ENCODE peak calls at places on chromosomes 6 and 20, in seven cellular contexts. Y is pancreas; D is brain microvascular endothelial cell; Q is gastrocnemius medialis; C is CD8-positive, alpha-beta memory T cell; X is CD8-positive, alpha-beta T cell; P is esophagus squamous epithelium. G is an unnamed sample. For H3K27me3, the result is how much of the 10 kb centered on the place peaks cover.

GRCh38 chr20:10297684-10298240 is 79.1 kb downstream of the SNAP25 start:
- DNase-seq in X (no peak), D (no peak), C (no peak), P (no peak), Q (no peak), Y (no peak), G (no peak)

GRCh38 chr6:157020398-157021266 is 243.5 kb downstream of the ARID1B start:
- DNase-seq in Y (peak), D (peak), P (peak), X (peak), Q (no peak), C (peak), G (peak)

GRCh38 chr6:73200735-73201134 is 24.6 kb downstream of the KHDC1L start:
- DNase-seq in P (no peak), C (no peak), D (no peak), X (no peak), Y (no peak), Q (no peak), G (no peak)

GRCh38 chr6:96468681-96469224 is 52.9 kb upstream of the UFL1 start:
- DNase-seq in C (no peak), P (no peak), Q (no peak), X (no peak), Y (no peak), D (no peak), G (no peak)

GRCh38 chr6:35142578-35142977 is 1.4 kb upstream of the TCP11 start:
- DNase-seq in P (no peak), D (no peak), C (no peak), X (no peak), Q (no peak), Y (no peak), G (no peak)

GRCh38 chr6:163249651-163250101 is 164.8 kb upstream of the QKI start:
- DNase-seq in P (no peak), C (no peak), D (no peak), Q (no peak), X (no peak), Y (no peak), G (no peak)

GRCh38 chr6:21219856-21220255 is 373.7 kb upstream of the SOX4 start:
- DNase-seq in Y (no peak), C (no peak), X (no peak), Q (no peak), D (no peak), P (no peak), G (no peak)

GRCh38 chr6:149948616-149949015 is 6.8 kb downstream of the ULBP2 start:
- DNase-seq in P (no peak), Q (no peak), C (no peak), X (no peak), Y (no peak), D (no peak), G (no peak)

GRCh38 chr6:106199998-106200397 is 113.9 kb downstream of the PRDM1 start:
- DNase-seq in P (no peak), D (peak), X (no peak), C (no peak), Q (no peak), Y (no peak), G (no peak)

GRCh38 chr6:128712898-128713297 is 170.0 kb upstream of the LAMA2 start:
- DNase-seq in X (no peak), P (no peak), Q (no peak), Y (no peak), C (no peak), D (no peak), G (no peak)

GRCh38 chr20:63829943-63830820 is 882 bp downstream of the ZBTB46 start:
- DNase-seq in D (peak), C (no peak), X (no peak), Q (no peak), P (no peak), Y (no peak), G (no peak)

GRCh38 chr6:34695729-34696188 is 808 bp downstream of the ILRUN start:
- DNase-seq in X (no peak), D (no peak), Y (no peak), C (no peak), Q (no peak), P (no peak), G (no peak)

GRCh38 chr20:9615766-9616454 is 101.5 kb downstream of the LAMP5 start:
- DNase-seq in Q (no peak), D (no peak), P (no peak), X (no peak), C (no peak), Y (no peak), G (no peak)

GRCh38 chr6:13730704-13731103 is 19.1 kb upstream of the RANBP9 start:
- DNase-seq in D (no peak), P (no peak), Y (no peak), C (no peak), Q (no peak), X (no peak), G (no peak)

DNA sequence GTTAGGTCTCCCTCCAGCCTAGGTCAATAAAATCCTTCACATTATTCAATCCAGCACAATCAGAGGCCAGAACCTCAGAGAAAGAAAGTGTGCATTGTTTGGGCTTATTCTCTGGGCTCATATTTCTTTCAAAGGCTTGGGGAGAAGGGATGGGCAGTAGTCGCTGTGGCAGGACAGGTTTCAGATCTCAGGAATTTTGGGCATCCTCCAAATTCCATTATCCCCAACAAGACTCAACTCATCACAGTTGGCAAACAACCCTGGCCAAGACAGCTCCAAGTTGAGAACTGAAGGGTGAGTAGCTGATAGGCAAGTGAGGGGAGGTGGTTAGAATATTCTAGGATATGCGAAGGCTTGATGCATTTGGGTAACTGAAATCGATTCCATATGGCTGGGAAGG is 27.2 kb upstream of the CHD6 start:
- DNase-seq in P (no peak), Q (no peak), Y (no peak), D (no peak), C (no peak), X (no peak), G (no peak)
- H3K27ac ChIP-seq in P (no peak), Q (no peak), Y (no peak), D (no peak), C (no peak), X (no peak), G (no peak)

GRCh38 chr20:47810116-47810672 is 24.9 kb upstream of the SULF2 start:
- DNase-seq in Q (no peak), D (no peak), C (no peak), Y (no peak), X (no peak), P (no peak), G (no peak)

GRCh38 chr20:47805951-47806350 is 20.7 kb upstream of the SULF2 start:
- DNase-seq in Q (no peak), C (no peak), P (no peak), D (no peak), X (no peak), Y (no peak), G (no peak)

GRCh38 chr20:47810686-47811347 is 25.5 kb upstream of the SULF2 start:
- DNase-seq in C (no peak), Q (no peak), X (no peak), Y (no peak), P (no peak), D (no peak), G (no peak)

GRCh38 chr20:47809561-47809960 is 24.3 kb upstream of the SULF2 start:
- DNase-seq in Q (no peak), C (no peak), Y (no peak), X (no peak), P (no peak), D (no peak), G (no peak)

GRCh38 chr20:47809161-47809560 is 23.9 kb upstream of the SULF2 start:
- DNase-seq in D (no peak), C (no peak), Y (no peak), P (no peak), Q (no peak), X (no peak), G (no peak)
- H3K27me3 ChIP-seq in D (under half), C (under half), Y (under half), P (half or more), Q (under half), X (under half), G (half or more)

DNA sequence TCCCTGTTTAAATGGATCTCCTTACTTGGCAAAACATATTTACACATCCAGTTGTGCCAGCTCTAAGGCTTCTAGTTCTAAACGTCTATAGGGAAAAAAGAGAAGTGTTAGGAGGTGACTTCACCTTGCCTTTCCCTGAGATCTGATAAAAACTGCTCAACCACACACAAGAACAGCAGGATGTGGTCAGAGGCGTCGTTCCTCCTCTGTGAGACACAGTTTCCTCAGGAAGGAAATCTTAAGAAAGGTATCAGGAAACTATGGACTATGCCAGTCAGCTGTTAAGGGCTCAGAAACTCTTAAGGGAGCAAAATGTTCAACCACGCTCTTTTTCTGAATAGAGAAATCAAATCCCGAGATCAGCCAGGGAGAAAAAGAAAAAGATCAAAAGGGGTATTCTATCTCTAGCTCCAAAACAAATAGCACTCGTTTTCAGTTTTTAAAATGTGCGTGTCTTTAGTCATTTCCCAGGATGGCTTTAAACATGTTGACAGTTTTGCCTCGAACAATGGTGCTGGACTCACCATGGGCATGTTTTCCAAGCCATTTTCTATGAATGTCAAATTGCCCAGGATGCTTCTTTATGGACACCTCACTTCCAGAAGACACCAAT is 154.5 kb downstream of the HACE1 start:
- DNase-seq in Y (no peak), C (no peak), D (peak), X (peak), P (no peak), Q (no peak), G (no peak)
- H3K4me3 ChIP-seq in Y (no peak), C (peak), D (no peak), X (no peak), P (no peak), Q (no peak), G (no peak)

GRCh38 chr6:110878751-110879539 is 4.4 kb downstream of the AMD1 start:
- DNase-seq in Q (no peak), Y (no peak), C (peak), P (no peak), X (peak), D (peak), G (no peak)
- H3K27ac ChIP-seq in Q (no peak), Y (no peak), C (no peak), P (no peak), X (no peak), D (no peak), G (no peak)

DNA sequence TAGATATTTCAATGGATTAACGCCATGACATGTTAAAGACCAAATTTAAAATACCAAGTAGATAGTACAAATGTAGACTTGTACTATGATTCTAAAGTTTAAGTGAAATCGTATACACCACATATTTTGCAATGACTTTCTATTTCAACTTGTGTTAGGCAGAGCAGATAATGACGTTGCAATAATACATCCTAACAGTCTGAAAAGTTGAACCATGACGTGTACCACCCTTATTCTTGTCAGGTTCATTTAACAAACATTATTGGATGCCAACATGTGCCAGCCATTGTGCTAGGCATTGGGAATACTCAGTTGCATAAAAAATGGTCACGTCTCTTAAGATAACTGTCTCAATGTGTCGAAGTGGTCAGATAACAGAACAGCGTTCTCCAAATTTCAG is 50.0 kb downstream of the BCAS1 start:
- DNase-seq in Y (no peak), P (no peak), D (no peak), C (no peak), Q (no peak), X (no peak), G (no peak)
- H3K27me3 ChIP-seq in Y (under half), P (under half), D (under half), C (under half), Q (under half), X (under half), G (under half)